ENCODE peak calls at places on chromosomes 2 and 18, in five cellular contexts. One of them, this sample, is unnamed.

GRCh38 chr2:71601136-71602114 is 148.1 kb downstream of the DYSF start:
- DNase-seq in stimulated activated CD4-positive, alpha-beta T cell treated with anti-CD3 and anti-CD28 coated beads, Interleukin-2, amount 100 ng/mL, for 48 hours: no peak
- DNase-seq in NCI-H510A: no peak
- DNase-seq in activated T-helper 1 cell treated with Interleukin-2 at 50 U/mL for 16 hours: no peak
- DNase-seq in dorsolateral prefrontal cortex: peak
- DNase-seq in this sample: no peak

GRCh38 chr2:143745060-143745459 is 615.8 kb downstream of the ARHGAP15 start:
- DNase-seq in stimulated activated CD4-positive, alpha-beta T cell treated with anti-CD3 and anti-CD28 coated beads, Interleukin-2, amount 100 ng/mL, for 48 hours: no peak
- DNase-seq in NCI-H510A: no peak
- DNase-seq in activated T-helper 1 cell treated with Interleukin-2 at 50 U/mL for 16 hours: no peak
- DNase-seq in dorsolateral prefrontal cortex: no peak
- DNase-seq in this sample: no peak

GRCh38 chr2:217797661-217798069 is 205.1 kb downstream of the TNS1 start:
- DNase-seq in stimulated activated CD4-positive, alpha-beta T cell treated with anti-CD3 and anti-CD28 coated beads, Interleukin-2, amount 100 ng/mL, for 48 hours: no peak
- DNase-seq in NCI-H510A: peak
- DNase-seq in activated T-helper 1 cell treated with Interleukin-2 at 50 U/mL for 16 hours: no peak
- DNase-seq in dorsolateral prefrontal cortex: no peak
- DNase-seq in this sample: no peak

GRCh38 chr2:50727940-50728339 is 304.0 kb downstream of the NRXN1 start:
- DNase-seq in stimulated activated CD4-positive, alpha-beta T cell treated with anti-CD3 and anti-CD28 coated beads, Interleukin-2, amount 100 ng/mL, for 48 hours: no peak
- DNase-seq in NCI-H510A: no peak
- DNase-seq in activated T-helper 1 cell treated with Interleukin-2 at 50 U/mL for 16 hours: no peak
- DNase-seq in dorsolateral prefrontal cortex: no peak
- DNase-seq in this sample: no peak

GRCh38 chr18:54247488-54248175 is 21.7 kb upstream of the POLI start:
- DNase-seq in stimulated activated CD4-positive, alpha-beta T cell treated with anti-CD3 and anti-CD28 coated beads, Interleukin-2, amount 100 ng/mL, for 48 hours: no peak
- DNase-seq in NCI-H510A: no peak
- DNase-seq in activated T-helper 1 cell treated with Interleukin-2 at 50 U/mL for 16 hours: no peak
- DNase-seq in dorsolateral prefrontal cortex: no peak
- DNase-seq in this sample: no peak

GRCh38 chr2:102915128-102915527 is 153.3 kb downstream of the TMEM182 start:
- DNase-seq in stimulated activated CD4-positive, alpha-beta T cell treated with anti-CD3 and anti-CD28 coated beads, Interleukin-2, amount 100 ng/mL, for 48 hours: no peak
- DNase-seq in NCI-H510A: no peak
- DNase-seq in activated T-helper 1 cell treated with Interleukin-2 at 50 U/mL for 16 hours: no peak
- DNase-seq in dorsolateral prefrontal cortex: no peak
- DNase-seq in this sample: no peak

GRCh38 chr2:19574788-19575260 is 216.4 kb upstream of the OSR1 start:
- DNase-seq in stimulated activated CD4-positive, alpha-beta T cell treated with anti-CD3 and anti-CD28 coated beads, Interleukin-2, amount 100 ng/mL, for 48 hours: no peak
- DNase-seq in NCI-H510A: peak
- DNase-seq in activated T-helper 1 cell treated with Interleukin-2 at 50 U/mL for 16 hours: no peak
- DNase-seq in dorsolateral prefrontal cortex: no peak
- DNase-seq in this sample: no peak

GRCh38 chr2:112033600-112033999 is 21.5 kb upstream of the TMEM87B start:
- DNase-seq in stimulated activated CD4-positive, alpha-beta T cell treated with anti-CD3 and anti-CD28 coated beads, Interleukin-2, amount 100 ng/mL, for 48 hours: no peak
- DNase-seq in NCI-H510A: no peak
- DNase-seq in activated T-helper 1 cell treated with Interleukin-2 at 50 U/mL for 16 hours: no peak
- DNase-seq in dorsolateral prefrontal cortex: no peak
- DNase-seq in this sample: no peak